ENCODE peak calls at places on chromosomes 4 and X, in six cellular contexts. A is cardiac muscle cell; J is CD8-positive, alpha-beta memory T cell; T is GM23338; P is K562; L is transverse colon. D is an unnamed sample.

GRCh38 chr4:147683172-147683571 is 791 bp downstream of the PRMT9 start:
- DNase-seq in A (peak; percentile 36), T (peak; percentile 11), P (no peak), L (peak; percentile 24), J (no peak), D (no peak)

GRCh38 chr4:184370711-184371389 is 103.5 kb downstream of the IRF2 start:
- DNase-seq in L (no peak), P (no peak), A (peak; percentile 85), T (no peak), J (no peak), D (no peak)

GRCh38 chr4:82784615-82785247 is 13.9 kb downstream of the SCD5 start:
- DNase-seq in J (no peak), P (no peak), T (no peak), L (no peak), A (peak; percentile 71), D (no peak)

GRCh38 chr4:39054497-39054896 is 7.5 kb upstream of the KLHL5 start:
- DNase-seq in A (no peak), T (no peak), J (no peak), P (no peak), L (no peak), D (no peak)

GRCh38 chr4:95593992-95594391 is 45.2 kb upstream of the UNC5C start:
- DNase-seq in P (no peak), A (no peak), T (no peak), L (no peak), J (no peak), D (no peak)

GRCh38 chrX:47723689-47724088 is 64.7 kb upstream of the UXT start:
- DNase-seq in A (no peak), J (no peak), P (no peak), L (no peak), T (peak; percentile 37), D (no peak)

GRCh38 chr4:8916914-8917305 is 45.3 kb upstream of the HMX1 start:
- DNase-seq in A (no peak), J (no peak), P (no peak), T (no peak), L (no peak), D (no peak)

GRCh38 chr4:116180056-116180690 is 905.2 kb downstream of the TRAM1L1 start:
- DNase-seq in P (no peak), L (no peak), A (peak; percentile 5), T (peak; percentile 29), J (no peak), D (no peak)

GRCh38 chrX:40061871-40062524 is 35.8 kb downstream of the BCOR start:
- DNase-seq in L (no peak), J (no peak), A (no peak), T (no peak), P (no peak), D (peak; percentile 23)

GRCh38 chrX:24282381-24283121 is 31.3 kb downstream of the SUPT20HL2 start:
- DNase-seq in P (no peak), T (peak; percentile 12), J (no peak), A (peak; percentile 46), L (no peak), D (no peak)

GRCh38 chrX:64977051-64977450 is 801 bp upstream of the ZC4H2 start:
- DNase-seq in J (no peak), L (no peak), T (no peak), A (no peak), P (no peak), D (no peak)

GRCh38 chrX:54301516-54301915 is 56.3 kb downstream of the WNK3 start:
- DNase-seq in J (no peak), P (no peak), A (no peak), T (no peak), L (no peak), D (no peak)

GRCh38 chrX:10922158-10922557 is 189.0 kb upstream of the HCCS start:
- DNase-seq in A (peak; percentile 84), P (no peak), L (no peak), J (no peak), T (no peak), D (no peak)

GRCh38 chr4:133147922-133148689 is 988 bp upstream of the PCDH10 start:
- DNase-seq in L (no peak), J (no peak), P (no peak), A (peak; percentile 72), T (peak; percentile 64), D (no peak)

GRCh38 chr4:130288576-130288975 is 1192.6 kb downstream of the C4orf33 start:
- DNase-seq in T (no peak), L (no peak), A (no peak), P (no peak), J (no peak), D (no peak)

GRCh38 chr4:184833046-184833838 is 7.5 kb upstream of the ACSL1 start:
- DNase-seq in A (no peak), L (no peak), T (peak; percentile 16), P (no peak), J (no peak), D (no peak)

GRCh38 chr4:41632481-41633073 is 94.6 kb downstream of the LIMCH1 start:
- DNase-seq in T (no peak), L (no peak), A (no peak), P (no peak), J (no peak), D (no peak)

GRCh38 chr4:107900067-107900466 is 31.3 kb upstream of the CYP2U1 start:
- DNase-seq in L (no peak), P (no peak), A (no peak), T (peak; percentile 17), J (no peak), D (no peak)

GRCh38 chr4:76251448-76252270 is at the start of gene FAM47E:
- DNase-seq in J (peak; percentile 3), T (peak; percentile 96), L (peak; percentile 86), A (peak; percentile 51), P (peak; percentile 28), D (peak; percentile 33)

GRCh38 chr4:109576462-109576861 is 16.4 kb downstream of the MCUB start:
- DNase-seq in J (no peak), T (no peak), P (peak; percentile 18), A (peak; percentile 54), L (no peak), D (no peak)

GRCh38 chr4:38004062-38004461 is 43.9 kb downstream of the PTTG2 start:
- DNase-seq in A (peak; percentile 61), J (no peak), T (peak; percentile 24), P (no peak), L (no peak), D (no peak)

GRCh38 chr4:11729548-11729947 is 300.9 kb upstream of the HS3ST1 start:
- DNase-seq in A (peak; percentile 46), J (no peak), P (no peak), T (no peak), L (no peak), D (no peak)

GRCh38 chr4:15963001-15963451 is at the start of gene FGFBP2:
- DNase-seq in P (no peak), J (peak; percentile 21), A (peak; percentile 66), T (peak; percentile 84), L (peak; percentile 59), D (peak; percentile 19)

GRCh38 chr4:94390804-94391410 is 48.3 kb upstream of the HPGDS start:
- DNase-seq in A (peak; percentile 25), T (peak; percentile 45), J (no peak), P (peak; percentile 23), L (no peak), D (no peak)

GRCh38 chrX:112512509-112512908 is 167.2 kb downstream of the LHFPL1 start:
- DNase-seq in T (peak; percentile 45), P (no peak), L (no peak), A (no peak), J (no peak), D (no peak)

GRCh38 chrX:87327267-87327666 is 190.3 kb upstream of the KLHL4 start:
- DNase-seq in J (no peak), A (no peak), T (no peak), L (no peak), P (no peak), D (no peak)

GRCh38 chr4:150032541-150032940 is 45.7 kb upstream of the DCLK2 start:
- DNase-seq in J (no peak), L (no peak), A (no peak), P (no peak), T (no peak), D (no peak)

GRCh38 chr4:39319678-39320077 is 46.5 kb downstream of the RFC1 start:
- DNase-seq in T (no peak), A (peak; percentile 89), P (no peak), L (no peak), J (no peak), D (no peak)

GRCh38 chrX:43661521-43662240 is 5.6 kb downstream of the MAOA start:
- DNase-seq in P (no peak), T (no peak), A (peak; percentile 76), J (no peak), L (no peak), D (no peak)

GRCh38 chr4:142547974-142548373 is 298.1 kb downstream of the INPP4B start:
- DNase-seq in J (no peak), A (no peak), L (no peak), T (no peak), P (no peak), D (no peak)

DNA sequence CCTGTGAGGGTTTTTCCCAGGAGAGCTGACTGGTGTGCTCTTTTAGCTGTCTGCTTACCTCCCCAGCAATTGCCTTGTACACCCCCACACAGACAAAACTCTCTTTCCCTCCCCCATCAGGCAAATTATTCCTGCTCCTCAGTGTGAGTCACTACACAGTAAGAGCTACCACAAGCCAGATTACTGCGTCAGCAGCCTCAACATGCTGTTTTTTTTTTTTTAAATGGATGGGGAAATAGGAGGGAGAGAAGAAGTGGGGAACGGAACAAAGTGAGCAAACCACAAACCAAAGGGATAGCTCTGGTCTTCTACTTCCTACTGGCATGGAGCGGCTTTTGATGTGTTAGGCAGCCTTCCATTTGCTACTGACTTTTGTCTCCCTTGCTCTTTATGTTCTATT is 107.5 kb upstream of the ACSL4 start:
- DNase-seq in T (no peak), L (peak; percentile 18), P (peak; percentile 47), J (no peak), A (peak; percentile 97), D (no peak)
- H3K27ac ChIP-seq in T (no peak overlapping the region), L (peak overlapping the region; percentile 47), P (peak overlapping the region; percentile 75), J (no peak overlapping the region), A (no peak overlapping the region), D (no peak overlapping the region)

GRCh38 chr4:168759959-168760527 is 250.0 kb downstream of the CBR4 start:
- DNase-seq in P (no peak), A (no peak), J (no peak), L (no peak), T (no peak), D (no peak)
- H3K27me3 ChIP-seq in P (no peaks in the 10 kb centered on the region), A (no peaks in the 10 kb centered on the region), J (no peaks in the 10 kb centered on the region), L (no peaks in the 10 kb centered on the region), T (no peaks in the 10 kb centered on the region), D (no peaks in the 10 kb centered on the region)

GRCh38 chr4:7209699-7210098 is 17.4 kb downstream of the SORCS2 start:
- DNase-seq in P (no peak), J (no peak), L (no peak), A (peak; percentile 29), T (no peak), D (no peak)
- H3K4me1 ChIP-seq in P (peaks cover 4% of the 10 kb centered on the region), J (no peaks in the 10 kb centered on the region), L (peaks cover 4% of the 10 kb centered on the region), A (peaks cover 7% of the 10 kb centered on the region), T (no peaks in the 10 kb centered on the region), D (no peaks in the 10 kb centered on the region)

DNA sequence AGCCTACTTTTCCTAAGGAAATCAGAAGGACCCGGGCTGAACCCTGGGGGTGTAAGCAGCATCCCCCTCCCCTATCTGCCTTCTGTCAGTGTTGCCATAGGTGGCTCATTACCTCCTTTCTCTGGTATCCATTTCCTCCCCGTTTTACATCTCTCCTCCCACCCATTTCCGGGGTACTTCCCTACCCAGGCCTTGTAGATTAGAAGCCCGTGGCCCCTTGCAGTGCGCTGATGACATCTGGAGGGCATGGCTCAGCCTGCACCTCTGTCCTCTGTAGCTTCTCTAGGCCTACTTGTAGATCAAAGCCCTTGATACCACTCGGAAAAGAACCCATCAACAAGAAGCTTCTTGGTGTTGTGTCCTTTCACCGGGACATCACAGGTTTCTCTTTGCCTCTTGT is 71.8 kb downstream of the NBDY start:
- DNase-seq in L (peak; percentile 6), P (no peak), J (peak; percentile 28), A (peak; percentile 14), T (no peak), D (peak; percentile 64)
- H3K27ac ChIP-seq in L (no peak overlapping the region), P (no peak overlapping the region), J (no peak overlapping the region), A (no peak overlapping the region), T (no peak overlapping the region), D (peak overlapping the region; percentile 52)

D was measured in CD4-positive, alpha-beta memory T cell.